ENCODE peak calls at places on chromosomes 12 and 14, in six cellular contexts. O is B cell, H is tibial artery, S is transverse colon, Y is GM23338, B is fibroblast of pulmonary artery. X is an unnamed sample.

GRCh38 chr14:55701638-55702037 is 121.6 kb downstream of the KTN1 start:
- DNase-seq in O (no peak), H (no peak), S (no peak), Y (no peak), B (peak), X (no peak)

GRCh38 chr12:11460343-11461023 is 65.1 kb upstream of the PRB2 start:
- DNase-seq in O (no peak), H (no peak), S (no peak), Y (peak), B (no peak), X (no peak)

GRCh38 chr14:55773297-55773696 is 193.3 kb downstream of the KTN1 start:
- DNase-seq in O (no peak), H (no peak), S (no peak), Y (no peak), B (no peak), X (no peak)

GRCh38 chr14:102046337-102047278 is 40.2 kb downstream of the HSP90AA1 start:
- DNase-seq in O (no peak), H (peak), S (peak), Y (peak), B (peak), X (no peak)

GRCh38 chr12:24463392-24463791 is 485.5 kb downstream of the BCAT1 start:
- DNase-seq in O (no peak), H (no peak), S (no peak), Y (no peak), B (no peak), X (no peak)

GRCh38 chr12:9334964-9335363 is 126.8 kb upstream of the PZP start:
- DNase-seq in O (no peak), H (no peak), S (no peak), Y (no peak), B (no peak), X (no peak)

GRCh38 chr14:86013663-86014062 is 483.7 kb downstream of the FLRT2 start:
- DNase-seq in O (no peak), H (no peak), S (no peak), Y (no peak), B (peak), X (no peak)

GRCh38 chr14:87231336-87232026 is 761.5 kb downstream of the GALC start:
- DNase-seq in O (no peak), H (no peak), S (no peak), Y (no peak), B (no peak), X (no peak)

GRCh38 chr12:89278169-89278568 is 74.1 kb downstream of the DUSP6 start:
- DNase-seq in O (no peak), H (no peak), S (no peak), Y (peak), B (no peak), X (no peak)

GRCh38 chr14:61233436-61233956 is 47.6 kb downstream of the TMEM30B start:
- DNase-seq in O (no peak), H (no peak), S (no peak), Y (no peak), B (peak), X (no peak)

GRCh38 chr12:78584695-78585094 is 279.9 kb upstream of the SYT1 start:
- DNase-seq in O (no peak), H (no peak), S (no peak), Y (peak), B (peak), X (no peak)

GRCh38 chr12:115466076-115466475 is 782.1 kb upstream of the TBX3 start:
- DNase-seq in O (no peak), H (no peak), S (no peak), Y (no peak), B (peak), X (no peak)

GRCh38 chr12:16086462-16086861 is 175.3 kb downstream of the DERA start:
- DNase-seq in O (no peak), H (no peak), S (no peak), Y (no peak), B (no peak), X (no peak)

GRCh38 chr12:28032811-28033537 is 60.4 kb upstream of the PTHLH start:
- DNase-seq in O (no peak), H (no peak), S (no peak), Y (no peak), B (no peak), X (no peak)

GRCh38 chr12:7450667-7451066 is 6.7 kb upstream of the CD163L1 start:
- DNase-seq in O (no peak), H (no peak), S (no peak), Y (peak), B (no peak), X (no peak)

GRCh38 chr12:32201096-32201495 is 94.4 kb downstream of the BICD1 start:
- DNase-seq in O (no peak), H (no peak), S (no peak), Y (no peak), B (no peak), X (no peak)

GRCh38 chr12:103908246-103908541 is 22.0 kb upstream of the HSP90B1 start:
- DNase-seq in O (no peak), H (no peak), S (no peak), Y (no peak), B (no peak), X (no peak)

GRCh38 chr12:40569626-40570179 is 122.5 kb upstream of the CNTN1 start:
- DNase-seq in O (no peak), H (no peak), S (no peak), Y (no peak), B (peak), X (no peak)

GRCh38 chr14:55127491-55127951 is 1.5 kb upstream of the LGALS3 start:
- DNase-seq in O (no peak), H (no peak), S (peak), Y (no peak), B (peak), X (no peak)

GRCh38 chr12:120259418-120260202 is 5.9 kb downstream of the PXN start:
- DNase-seq in O (no peak), H (peak), S (no peak), Y (no peak), B (peak), X (no peak)

GRCh38 chr12:124700810-124701594 is 133.6 kb upstream of the NCOR2 start:
- DNase-seq in O (no peak), H (no peak), S (no peak), Y (peak), B (peak), X (no peak)

GRCh38 chr12:56601503-56601902 is 28.6 kb downstream of the BAZ2A start:
- DNase-seq in O (peak), H (no peak), S (peak), Y (peak), B (peak), X (no peak)

GRCh38 chr12:101877816-101878811 is 734 bp downstream of the DRAM1 start:
- DNase-seq in O (peak), H (peak), S (peak), Y (peak), B (no peak), X (no peak)

GRCh38 chr12:22733756-22734155 is 108.8 kb downstream of the ETNK1 start:
- DNase-seq in O (no peak), H (no peak), S (no peak), Y (no peak), B (no peak), X (no peak)

GRCh38 chr14:37709419-37710195 is 114.2 kb downstream of the TTC6 start:
- DNase-seq in O (no peak), H (no peak), S (no peak), Y (peak), B (peak), X (no peak)

GRCh38 chr12:67633708-67634107 is 14.8 kb upstream of the DYRK2 start:
- DNase-seq in O (no peak), H (peak), S (no peak), Y (no peak), B (no peak), X (no peak)

DNA sequence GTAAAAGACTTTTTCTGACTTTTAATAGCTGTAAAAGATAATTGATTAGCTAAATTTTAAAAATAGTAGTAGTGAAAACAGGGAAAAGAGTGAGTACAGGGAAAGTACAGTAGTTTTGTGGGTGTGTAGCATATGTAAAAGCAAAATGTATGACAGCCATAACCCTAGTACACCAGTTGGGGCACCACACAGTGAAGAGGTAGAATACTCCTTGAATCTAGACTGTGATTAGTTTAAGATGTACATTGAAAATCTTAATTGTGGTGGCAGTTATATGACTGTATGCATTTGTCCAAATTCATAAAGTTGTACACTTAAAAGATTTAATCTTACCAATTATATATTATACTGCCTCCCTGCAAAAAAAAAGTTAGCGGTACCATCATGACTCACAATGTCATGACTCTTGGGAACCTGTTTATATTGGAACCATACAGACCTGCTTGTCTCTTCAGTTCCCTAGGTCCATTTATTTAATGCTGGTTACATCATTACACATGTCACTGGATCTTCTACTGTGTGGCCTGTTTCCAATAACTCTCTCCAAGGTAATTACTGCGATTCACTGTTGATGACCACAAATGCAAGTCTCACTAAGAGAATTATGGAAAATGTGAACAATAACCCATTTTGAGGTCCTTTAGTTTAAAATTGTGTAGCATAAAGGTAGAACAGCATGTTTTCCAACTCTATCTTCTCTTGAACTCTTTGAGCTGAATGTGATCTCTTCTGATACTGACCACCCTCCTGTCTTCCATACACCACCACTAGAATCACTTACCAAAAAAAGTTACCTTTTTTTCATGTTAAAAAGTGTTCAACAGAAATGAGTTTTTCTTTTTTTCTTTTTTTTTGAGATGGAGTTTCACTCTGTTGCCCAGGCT is 264.2 kb upstream of the AMIGO2 start:
- DNase-seq in O (no peak), H (no peak), S (no peak), Y (no peak), B (peak), X (no peak)
- TF ChIP-seq CTCF in O (no peak), H (no peak), S (no peak), Y (no peak), B (no peak), X (no peak)

DNA sequence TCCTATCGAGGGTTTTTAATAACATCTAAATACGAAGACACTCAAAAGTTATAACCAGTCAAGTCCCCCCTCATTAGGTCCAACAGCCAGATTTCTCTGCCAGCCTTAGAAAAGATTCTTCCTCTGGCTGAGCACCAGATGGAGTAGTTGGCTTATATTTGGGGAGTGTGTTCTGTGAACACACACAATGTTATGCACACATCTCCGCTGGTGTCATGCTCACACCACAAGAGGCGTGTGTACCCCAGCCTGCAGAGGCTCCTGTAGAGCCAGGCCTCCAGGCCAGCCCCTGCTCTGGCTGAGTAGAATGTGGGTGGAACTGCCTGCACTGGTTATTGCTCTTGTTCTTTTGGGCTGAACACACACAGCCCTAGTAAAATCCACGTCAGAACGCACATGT is 64.0 kb downstream of the PIWIL1 start:
- DNase-seq in O (no peak), H (no peak), S (no peak), Y (peak), B (no peak), X (no peak)
- TF ChIP-seq CTCF in O (no peak), H (no peak), S (no peak), Y (peak), B (no peak), X (no peak)

GRCh38 chr14:96304956-96305355 is 48.9 kb downstream of the BDKRB1 start:
- DNase-seq in O (no peak), H (no peak), S (no peak), Y (peak), B (no peak), X (no peak)
- TF ChIP-seq CTCF in O (no peak), H (no peak), S (no peak), Y (peak), B (peak), X (no peak)

GRCh38 chr14:88929656-88930436 is 105.4 kb downstream of the TTC8 start:
- DNase-seq in O (no peak), H (no peak), S (no peak), Y (peak), B (no peak), X (no peak)
- TF ChIP-seq CTCF in O (no peak), H (no peak), S (no peak), Y (peak), B (peak), X (no peak)

GRCh38 chr12:64610660-64611429 is 550 bp downstream of the RASSF3 start:
- DNase-seq in O (peak), H (peak), S (peak), Y (peak), B (peak), X (peak)

GRCh38 chr12:64610092-64610659 is at the start of gene RASSF3:
- DNase-seq in O (peak), H (peak), S (peak), Y (peak), B (peak), X (peak)

GRCh38 chr12:64609543-64610091 is 678 bp upstream of the RASSF3 start:
- DNase-seq in O (no peak), H (no peak), S (no peak), Y (no peak), B (peak), X (no peak)

GRCh38 chr12:64611430-64612286 is 1.4 kb downstream of the RASSF3 start:
- DNase-seq in O (peak), H (peak), S (peak), Y (no peak), B (peak), X (no peak)

GRCh38 chr12:64608901-64609542 is 1.3 kb upstream of the RASSF3 start:
- DNase-seq in O (peak), H (no peak), S (peak), Y (peak), B (peak), X (peak)
- TF ChIP-seq CTCF in O (no peak), H (no peak), S (no peak), Y (no peak), B (peak), X (no peak)

GRCh38 chr12:116609715-116610114 is 50.5 kb downstream of the MAP1LC3B2 start:
- DNase-seq in O (no peak), H (no peak), S (no peak), Y (peak), B (peak), X (no peak)
- TF ChIP-seq CTCF in O (peak), H (peak), S (peak), Y (peak), B (peak), X (no peak)

X was measured in natural killer cell.